ENCODE peak calls at places on chromosomes 13 and 19, in five cellular contexts. D is H1, B is trophoblast cell, T is neuronal stem cell, H is mesenchymal stem cell. J is an unnamed sample.

GRCh38 chr19:33789344-33789743 is 7.3 kb upstream of the KCTD15 start:
- DNase-seq in D (no peak), B (no peak), T (no peak), H (no peak), J (no peak)

GRCh38 chr19:7856679-7857663 is 17.2 kb downstream of the PRR36 start:
- DNase-seq in D (no peak), B (no peak), T (no peak), H (no peak), J (peak; percentile 28)

GRCh38 chr19:16540948-16541347 is 1.3 kb downstream of the CHERP start:
- DNase-seq in D (no peak), B (no peak), T (no peak), H (no peak), J (no peak)

GRCh38 chr19:56312337-56312736 is 2.3 kb downstream of the ZSCAN5A start:
- DNase-seq in D (no peak), B (no peak), T (no peak), H (no peak), J (no peak)

GRCh38 chr19:39524495-39524894 is 8.2 kb downstream of the EID2B start:
- DNase-seq in D (no peak), B (peak; percentile 11), T (no peak), H (no peak), J (no peak)

GRCh38 chr19:44111910-44112463 is 1.2 kb upstream of the ZNF225 start:
- DNase-seq in D (peak; percentile 52), B (peak; percentile 8), T (peak; percentile 57), H (peak; percentile 97), J (peak; percentile 94)

GRCh38 chr13:113996081-113996911 is 22.4 kb upstream of the C13orf46 start:
- DNase-seq in D (no peak), B (no peak), T (no peak), H (no peak), J (no peak)

GRCh38 chr13:85631801-85632200 is 167.4 kb downstream of the SLITRK6 start:
- DNase-seq in D (no peak), B (no peak), T (no peak), H (peak; percentile 16), J (no peak)

GRCh38 chr19:7942981-7943443 is 454 bp downstream of the TIMM44 start:
- DNase-seq in D (no peak), B (peak; percentile 11), T (no peak), H (no peak), J (no peak)

GRCh38 chr13:108326318-108326717 is 56.8 kb downstream of the TNFSF13B start:
- DNase-seq in D (no peak), B (no peak), T (no peak), H (no peak), J (no peak)

GRCh38 chr19:10086904-10087256 is 763 bp downstream of the SHFL start:
- DNase-seq in D (no peak), B (no peak), T (no peak), H (no peak), J (no peak)

GRCh38 chr19:30426864-30427263 is 54.7 kb downstream of the ZNF536 start:
- DNase-seq in D (no peak), B (no peak), T (no peak), H (no peak), J (no peak)

GRCh38 chr19:33508009-33508408 is 13.6 kb downstream of the PEPD start:
- DNase-seq in D (no peak), B (no peak), T (no peak), H (no peak), J (no peak)

GRCh38 chr13:86870388-86870966 is 800.7 kb upstream of the SLITRK5 start:
- DNase-seq in D (no peak), B (peak; percentile 51), T (no peak), H (peak; percentile 27), J (no peak)

GRCh38 chr13:47310376-47310775 is 413.5 kb upstream of the HTR2A start:
- DNase-seq in D (no peak), B (no peak), T (no peak), H (no peak), J (no peak)

GRCh38 chr19:3712663-3713531 is 4.7 kb downstream of the TJP3 start:
- DNase-seq in D (no peak), B (no peak), T (no peak), H (no peak), J (no peak)

GRCh38 chr13:44211753-44212152 is 161.9 kb upstream of the SERP2 start:
- DNase-seq in D (no peak), B (no peak), T (no peak), H (no peak), J (no peak)

GRCh38 chr19:51127755-51128154 is 3.0 kb downstream of the SIGLEC9 start:
- DNase-seq in D (no peak), B (peak; percentile 42), T (no peak), H (peak; percentile 84), J (no peak)

GRCh38 chr19:6773323-6773931 is 919 bp downstream of the VAV1 start:
- DNase-seq in D (no peak), B (no peak), T (no peak), H (no peak), J (peak; percentile 41)

GRCh38 chr19:50803633-50804419 is 13.6 kb downstream of the ACP4 start:
- DNase-seq in D (no peak), B (peak; percentile 28), T (no peak), H (peak; percentile 18), J (no peak)

GRCh38 chr19:840519-841206 is at the start of gene PRTN3:
- DNase-seq in D (no peak), B (no peak), T (no peak), H (no peak), J (no peak)

GRCh38 chr19:6963937-6964336 is 57.3 kb downstream of the MBD3L2B start:
- DNase-seq in D (peak; percentile 43), B (peak; percentile 19), T (no peak), H (no peak), J (no peak)

GRCh38 chr13:44969858-44970484 is 19.3 kb downstream of the NUFIP1 start:
- DNase-seq in D (no peak), B (peak; percentile 86), T (peak; percentile 57), H (peak; percentile 72), J (no peak)

GRCh38 chr13:102693250-102693649 is 1.6 kb downstream of the METTL21C start:
- DNase-seq in D (no peak), B (no peak), T (no peak), H (no peak), J (no peak)

DNA sequence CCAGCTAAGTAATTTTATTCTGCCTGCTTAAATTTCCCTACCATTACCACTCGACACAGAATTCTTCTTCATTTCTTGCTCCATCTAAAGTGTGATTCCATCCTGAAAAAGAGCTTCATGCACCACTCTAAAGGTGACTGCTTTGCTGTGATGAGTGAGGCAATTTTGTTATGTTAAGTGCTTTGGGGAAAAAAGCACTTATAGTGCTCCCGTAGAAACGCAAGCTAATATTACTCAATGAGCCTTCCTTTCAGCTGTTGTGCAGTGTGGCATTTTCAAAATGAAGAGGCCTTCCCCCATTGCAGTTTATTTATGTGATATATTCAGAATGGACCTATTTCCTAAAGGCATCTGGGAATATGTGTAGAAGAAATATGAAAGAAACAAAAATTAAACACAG is 211.9 kb downstream of the DCT start:
- DNase-seq in D (no peak), B (no peak), T (no peak), H (peak; percentile 22), J (no peak)
- H3K14ac ChIP-seq in D (no peak overlapping the region), B (no peak overlapping the region), T (no peak overlapping the region), H (no peak overlapping the region), J (no peak overlapping the region)

DNA sequence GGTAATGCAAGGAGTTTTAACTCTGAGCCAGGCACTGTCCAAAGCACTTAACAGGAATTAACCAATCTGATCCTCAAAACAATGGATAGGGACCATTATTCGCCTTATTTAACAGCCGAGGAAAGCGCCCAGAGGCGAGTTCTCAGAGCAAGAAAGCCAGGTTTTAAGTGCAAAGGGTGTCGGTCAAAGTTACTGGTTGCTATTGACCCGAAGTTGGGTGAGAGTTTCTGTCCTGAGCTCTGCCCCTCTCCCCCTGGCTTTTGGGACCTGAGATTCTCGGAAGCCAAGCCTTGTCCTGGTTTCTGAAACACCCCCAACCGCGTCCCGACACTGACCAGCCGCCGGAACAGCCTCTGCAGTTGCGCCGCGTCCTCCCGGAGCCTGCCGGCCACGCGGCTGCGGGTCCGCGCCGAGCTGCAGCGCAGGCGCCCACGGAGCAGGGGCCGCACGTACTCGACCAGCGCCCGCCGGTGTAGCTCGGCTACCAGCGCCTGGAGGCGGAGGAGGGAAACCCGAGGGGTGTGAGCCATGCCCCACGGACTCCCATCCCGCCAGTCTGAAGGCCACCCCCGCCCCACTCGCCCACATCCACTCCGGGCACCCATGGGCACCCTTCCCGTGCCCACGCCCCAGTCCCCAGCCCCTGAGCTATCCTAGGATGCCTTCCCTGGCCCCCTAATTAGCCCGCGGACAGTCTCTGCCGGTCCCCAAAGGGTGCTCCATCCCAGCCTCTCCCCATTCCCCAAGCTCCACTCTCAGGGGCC is 27.8 kb downstream of the EXOC3L2 start:
- DNase-seq in D (peak; percentile 58), B (peak; percentile 8), T (no peak), H (no peak), J (no peak)
- H2BK12ac ChIP-seq in D (peak overlapping the region; percentile 43), B (no peak overlapping the region), T (no peak overlapping the region), H (no peak overlapping the region), J (no peak overlapping the region)

GRCh38 chr13:32423592-32423991 is 4.3 kb downstream of the N4BP2L1 start:
- DNase-seq in D (no peak), B (no peak), T (no peak), H (no peak), J (no peak)
- H4K91ac ChIP-seq in D (no peak overlapping the region), B (no peak overlapping the region), T (no peak overlapping the region), H (no peak overlapping the region), J (no peak overlapping the region)

GRCh38 chr13:79803939-79804487 is 323.1 kb downstream of the NDFIP2 start:
- DNase-seq in D (no peak), B (no peak), T (no peak), H (no peak), J (no peak)
- H3K14ac ChIP-seq in D (no peak overlapping the region), B (no peak overlapping the region), T (no peak overlapping the region), H (peak overlapping the region; percentile 55), J (no peak overlapping the region)

GRCh38 chr19:48252625-48253024 is 3.1 kb downstream of the CARD8 start:
- DNase-seq in D (no peak), B (no peak), T (no peak), H (no peak), J (no peak)
- H2BK12ac ChIP-seq in D (no peak overlapping the region), B (no peak overlapping the region), T (no peak overlapping the region), H (no peak overlapping the region), J (no peak overlapping the region)

GRCh38 chr19:5498817-5499535 is 43.8 kb downstream of the ZNRF4 start:
- DNase-seq in D (peak; percentile 88), B (no peak), T (peak; percentile 89), H (no peak), J (peak; percentile 84)

GRCh38 chr19:5497297-5497696 is 42.1 kb downstream of the ZNRF4 start:
- DNase-seq in D (no peak), B (no peak), T (no peak), H (no peak), J (no peak)

GRCh38 chr19:5503598-5503997 is 48.4 kb downstream of the ZNRF4 start:
- DNase-seq in D (no peak), B (no peak), T (no peak), H (no peak), J (no peak)

GRCh38 chr19:5504115-5504514 is 48.9 kb downstream of the ZNRF4 start:
- DNase-seq in D (no peak), B (no peak), T (no peak), H (no peak), J (peak; percentile 52)

DNA sequence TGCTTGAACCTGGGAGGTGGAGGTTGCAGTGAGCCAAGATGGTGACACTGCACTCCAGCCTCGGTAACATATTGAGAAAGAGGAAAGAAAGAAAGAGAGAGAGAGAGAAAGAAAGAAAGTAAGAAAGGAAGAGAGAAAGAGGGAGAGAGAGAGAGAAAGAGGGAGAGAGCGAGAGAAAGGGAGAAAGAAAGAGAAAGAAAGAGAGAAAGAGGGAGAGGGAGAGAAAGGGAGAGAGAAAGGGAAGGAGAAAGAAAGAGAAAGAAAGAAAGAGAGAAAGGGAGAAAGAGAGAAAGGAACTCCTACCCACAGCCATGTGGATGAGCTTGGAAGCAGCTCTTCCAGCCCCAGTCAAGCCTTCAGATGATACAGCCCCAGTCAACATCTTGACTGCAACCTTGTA is 46.7 kb downstream of the ZNRF4 start:
- DNase-seq in D (no peak), B (no peak), T (no peak), H (no peak), J (no peak)
- H4K91ac ChIP-seq in D (no peak overlapping the region), B (no peak overlapping the region), T (no peak overlapping the region), H (no peak overlapping the region), J (no peak overlapping the region)